ENCODE peak calls at places on chromosomes 4 and X, in seven cellular contexts. N is foreskin fibroblast; J is T1000; T is putamen; L is stimulated activated CD4-positive, alpha-beta T cell treated with anti-CD3 and anti-CD28 coated beads, Interleukin-2, amount 100 ng/mL, for 48 hours; D is stimulated activated CD8-positive, alpha-beta memory T cell treated with anti-CD3 and anti-CD28 coated beads, Interleukin-15, amount 100 ng/mL, for 1 hour; Z is activated effector memory CD4-positive, alpha-beta T cell treated with Interleukin-2 at 50 U/mL for 16 hours. Q is an unnamed sample.

GRCh38 chrX:107559506-107559905 is 68.8 kb upstream of the PRPS1 start:
- DNase-seq in Z (no peak), D (no peak), L (no peak), T (no peak), J (no peak), N (no peak), Q (no peak)

GRCh38 chr4:136203199-136203598 is 1329.1 kb downstream of the PCDH18 start:
- DNase-seq in T (no peak), J (no peak), L (no peak), N (no peak), D (no peak), Z (no peak), Q (no peak)

GRCh38 chrX:30935985-30936384 is 46.9 kb upstream of the TAB3 start:
- DNase-seq in J (no peak), Z (no peak), N (no peak), T (no peak), L (no peak), D (no peak), Q (no peak)

GRCh38 chr4:150337709-150338108 is 244.2 kb upstream of the MAB21L2 start:
- DNase-seq in L (no peak), J (no peak), T (no peak), Z (no peak), N (peak), D (no peak), Q (no peak)

GRCh38 chr4:2041234-2042130 is 17.6 kb upstream of the NAT8L start:
- DNase-seq in L (peak), N (peak), J (peak), Z (peak), T (peak), D (peak), Q (peak)

GRCh38 chrX:17047224-17047623 is 100.8 kb downstream of the REPS2 start:
- DNase-seq in D (no peak), T (no peak), Z (no peak), N (no peak), L (no peak), J (no peak), Q (no peak)

GRCh38 chr4:118969359-118969758 is 80.7 kb downstream of the SYNPO2 start:
- DNase-seq in J (no peak), T (no peak), Z (no peak), L (no peak), D (no peak), N (peak), Q (no peak)

GRCh38 chrX:48896611-48897011 is 957 bp downstream of the TIMM17B start:
- DNase-seq in Z (no peak), J (no peak), T (no peak), N (no peak), D (no peak), L (no peak), Q (no peak)

GRCh38 chr4:24063771-24064170 is 173.9 kb upstream of the PPARGC1A start:
- DNase-seq in J (no peak), D (no peak), T (no peak), L (no peak), N (no peak), Z (no peak), Q (no peak)

Q was measured in type B pancreatic cell.